ENCODE peak calls at places on chromosomes 1 and 21, in six cellular contexts. P is aorta, T is mammary epithelial cell, L is left lung, K is breast epithelium, N is left ventricle myocardium inferior. V is an unnamed sample. For H3K27me3 and H3K9me3, the result is how much of the 10 kb centered on the place peaks cover.

GRCh38 chr1:159918041-159918917 is 7.0 kb downstream of the TAGLN2 start:
- DNase-seq in K (no peak), P (peak), N (no peak), T (no peak), L (no peak), V (no peak)

GRCh38 chr1:206102292-206102936 is 14.8 kb downstream of the AVPR1B start:
- DNase-seq in K (no peak), N (no peak), T (no peak), L (no peak), P (no peak), V (no peak)

GRCh38 chr1:15046487-15047165 is 106.9 kb upstream of the TMEM51 start:
- DNase-seq in K (peak), N (peak), T (peak), L (peak), P (peak), V (peak)

GRCh38 chr1:19643602-19644419 is at the start of gene NBL1:
- DNase-seq in K (no peak), P (peak), N (peak), L (no peak), T (peak), V (peak)

GRCh38 chr1:200154069-200154767 is 126.7 kb downstream of the NR5A2 start:
- DNase-seq in P (no peak), T (peak), N (no peak), K (no peak), L (no peak), V (peak)

GRCh38 chr21:44423941-44424607 is 31.2 kb upstream of the LRRC3 start:
- DNase-seq in L (peak), P (peak), K (no peak), T (no peak), N (peak), V (peak)

GRCh38 chr1:92907949-92908684 is 53.1 kb downstream of the DIPK1A start:
- DNase-seq in T (peak), N (no peak), P (no peak), L (no peak), K (no peak), V (no peak)

GRCh38 chr1:65681101-65681500 is 111.6 kb upstream of the PDE4B start:
- DNase-seq in N (no peak), L (no peak), T (peak), K (no peak), P (no peak), V (no peak)

GRCh38 chr1:26784023-26784871 is 3.5 kb upstream of the PIGV start:
- DNase-seq in P (peak), L (peak), T (no peak), N (peak), K (no peak), V (no peak)

GRCh38 chr1:94772230-94772641 is 47.9 kb upstream of the SLC44A3 start:
- DNase-seq in P (no peak), L (peak), N (no peak), T (peak), K (peak), V (no peak)

GRCh38 chr1:163561570-163562295 is 240.0 kb downstream of the NUF2 start:
- DNase-seq in K (no peak), L (no peak), T (no peak), N (no peak), P (no peak), V (no peak)

GRCh38 chr1:15696956-15697521 is 12.9 kb downstream of the PLEKHM2 start:
- DNase-seq in L (no peak), P (no peak), N (no peak), T (no peak), K (no peak), V (peak)

GRCh38 chr1:161098161-161099068 is at the start of gene KLHDC9:
- DNase-seq in P (peak), L (peak), K (peak), T (peak), N (peak), V (peak)

DNA sequence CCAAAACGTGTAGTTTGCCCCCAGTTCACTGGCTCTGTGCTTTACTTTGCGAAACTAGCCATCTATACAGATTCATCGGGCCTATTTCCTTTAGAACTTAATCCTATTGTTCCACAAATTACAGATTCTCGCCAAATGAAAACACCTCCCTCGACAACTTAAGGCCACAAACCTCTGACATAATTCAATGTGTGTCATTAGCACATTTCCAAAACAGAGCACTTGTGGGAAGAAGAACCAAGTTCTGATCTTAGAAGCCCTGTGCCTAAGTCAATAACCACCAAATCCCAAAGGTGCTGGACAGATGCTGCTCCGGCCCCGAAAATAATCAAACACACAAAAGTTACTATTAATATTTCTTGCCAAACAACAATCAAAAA is 93.9 kb downstream of the SLC45A1 start:
- DNase-seq in L (no peak), K (no peak), P (no peak), T (no peak), N (no peak), V (no peak)
- H3K27ac ChIP-seq in L (peak), K (peak), P (no peak), T (no peak), N (peak), V (no peak)

DNA sequence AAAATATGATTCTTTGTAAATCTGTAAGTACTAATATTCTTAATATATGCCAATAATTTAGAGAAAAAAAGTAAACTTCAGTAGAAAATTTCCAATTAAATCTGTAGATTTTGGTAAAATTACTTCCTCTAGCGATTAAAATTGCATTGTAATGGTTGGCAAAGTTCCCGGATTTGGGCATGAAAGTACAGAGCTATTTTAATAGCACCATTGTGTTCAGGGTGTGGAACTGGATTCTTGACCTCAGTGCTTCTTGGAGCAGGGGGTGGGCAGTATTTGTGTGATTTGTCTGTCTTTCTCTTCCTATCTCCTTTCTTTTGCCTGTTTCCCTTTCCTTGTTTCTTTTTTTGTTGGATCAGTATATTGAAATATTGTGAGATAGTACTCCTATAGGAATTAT is 72.1 kb downstream of the DNM3 start:
- DNase-seq in N (no peak), P (no peak), L (no peak), K (no peak), T (peak), V (no peak)
- H3K27me3 ChIP-seq in N (under half), P (under half), L (under half), K (under half), T (under half), V (under half)

GRCh38 chr1:89213347-89213746 is 14.6 kb upstream of the GBP4 start:
- DNase-seq in N (no peak), P (no peak), T (no peak), L (no peak), K (no peak), V (no peak)
- H3K9me3 ChIP-seq in N (under half), P (under half), T (under half), L (under half), K (under half), V (under half)

GRCh38 chr1:36258960-36259344 is 34.7 kb downstream of the THRAP3 start:
- DNase-seq in T (peak), L (no peak), N (no peak), K (no peak), P (no peak), V (no peak)
- H3K27ac ChIP-seq in T (peak), L (no peak), N (peak), K (peak), P (no peak), V (no peak)